ENCODE peak calls at places on chromosomes 11 and 22, in eight cellular contexts. U, B, N, T, S, K, R and W are unnamed samples.

GRCh38 chr11:82547163-82547560 is 186.5 kb downstream of the FAM181B start:
- DNase-seq in U (peak), B (no peak), N (no peak), T (no peak), S (no peak), K (no peak), R (no peak), W (no peak)

GRCh38 chr22:25919452-25919851 is 177.5 kb downstream of the MYO18B start:
- DNase-seq in U (no peak), B (no peak), N (no peak), T (no peak), S (no peak), K (no peak), R (no peak), W (peak)

GRCh38 chr11:2531277-2531986 is 86.6 kb downstream of the KCNQ1 start:
- DNase-seq in U (peak), B (peak), N (peak), T (peak), S (peak), K (peak), R (peak), W (peak)

GRCh38 chr22:30425616-30426394 is at the start of gene MTFP1:
- DNase-seq in U (peak), B (peak), N (peak), T (peak), S (peak), K (peak), R (peak), W (peak)

GRCh38 chr22:46110215-46110614 is 40.1 kb upstream of the PPARA start:
- DNase-seq in U (no peak), B (no peak), N (no peak), T (peak), S (peak), K (no peak), R (no peak), W (peak)

GRCh38 chr11:95322546-95322945 is 91.5 kb upstream of the SESN3 start:
- DNase-seq in U (no peak), B (no peak), N (no peak), T (peak), S (no peak), K (no peak), R (no peak), W (no peak)

GRCh38 chr11:130653838-130654601 is 205.6 kb downstream of the ADAMTS15 start:
- DNase-seq in U (no peak), B (no peak), N (peak), T (peak), S (peak), K (no peak), R (no peak), W (no peak)

GRCh38 chr11:43554148-43554473 is 126.4 kb upstream of the HSD17B12 start:
- DNase-seq in U (no peak), B (no peak), N (no peak), T (no peak), S (no peak), K (no peak), R (no peak), W (no peak)

GRCh38 chr11:122869622-122870021 is 12.9 kb upstream of the JHY start:
- DNase-seq in U (no peak), B (no peak), N (no peak), T (no peak), S (no peak), K (no peak), R (no peak), W (no peak)

GRCh38 chr22:25753252-25753651 is 11.3 kb downstream of the MYO18B start:
- DNase-seq in U (no peak), B (no peak), N (no peak), T (no peak), S (no peak), K (no peak), R (no peak), W (peak)

GRCh38 chr11:84817998-84818397 is 809.1 kb downstream of the DLG2 start:
- DNase-seq in U (no peak), B (peak), N (no peak), T (peak), S (peak), K (no peak), R (no peak), W (no peak)

GRCh38 chr11:77112641-77113381 is 10.2 kb downstream of the OMP start:
- DNase-seq in U (no peak), B (no peak), N (no peak), T (no peak), S (no peak), K (no peak), R (no peak), W (no peak)

GRCh38 chr11:132050577-132051180 is 680.3 kb downstream of the NTM start:
- DNase-seq in U (no peak), B (no peak), N (peak), T (no peak), S (no peak), K (no peak), R (no peak), W (no peak)

GRCh38 chr22:37287550-37287951 is 5.2 kb downstream of the CYTH4 start:
- DNase-seq in U (no peak), B (no peak), N (no peak), T (no peak), S (no peak), K (no peak), R (no peak), W (no peak)

GRCh38 chr11:1561955-1562354 is 10.1 kb downstream of the DUSP8 start:
- DNase-seq in U (no peak), B (no peak), N (no peak), T (no peak), S (no peak), K (no peak), R (no peak), W (no peak)

GRCh38 chr11:131652231-131652630 is 281.8 kb downstream of the NTM start:
- DNase-seq in U (no peak), B (no peak), N (no peak), T (no peak), S (no peak), K (no peak), R (no peak), W (no peak)

GRCh38 chr11:65571420-65571819 is 918 bp upstream of the FAM89B start:
- DNase-seq in U (no peak), B (no peak), N (no peak), T (no peak), S (no peak), K (no peak), R (no peak), W (no peak)

GRCh38 chr22:35873426-35873825 is 155.2 kb downstream of the RBFOX2 start:
- DNase-seq in U (no peak), B (no peak), N (no peak), T (no peak), S (no peak), K (no peak), R (no peak), W (no peak)

GRCh38 chr11:34564807-34565241 is 51.2 kb upstream of the ELF5 start:
- DNase-seq in U (no peak), B (no peak), N (peak), T (no peak), S (no peak), K (no peak), R (no peak), W (no peak)

GRCh38 chr11:123491241-123491640 is 61.2 kb downstream of the GRAMD1B start:
- DNase-seq in U (no peak), B (no peak), N (no peak), T (no peak), S (no peak), K (no peak), R (no peak), W (no peak)

GRCh38 chr11:47004595-47005033 is 68.1 kb downstream of the CSTPP1 start:
- DNase-seq in U (no peak), B (peak), N (no peak), T (peak), S (peak), K (peak), R (no peak), W (peak)

GRCh38 chr11:47332303-47332711 is 20.2 kb downstream of the MYBPC3 start:
- DNase-seq in U (peak), B (no peak), N (no peak), T (no peak), S (no peak), K (no peak), R (no peak), W (no peak)

GRCh38 chr22:21768435-21768834 is 32.8 kb upstream of the YPEL1 start:
- DNase-seq in U (no peak), B (no peak), N (no peak), T (no peak), S (no peak), K (no peak), R (no peak), W (no peak)

GRCh38 chr11:28738549-28738948 is 630.4 kb downstream of the METTL15 start:
- DNase-seq in U (no peak), B (no peak), N (no peak), T (no peak), S (peak), K (no peak), R (no peak), W (no peak)

GRCh38 chr11:78432956-78433355 is 15.3 kb upstream of the GAB2 start:
- DNase-seq in U (no peak), B (no peak), N (no peak), T (no peak), S (no peak), K (no peak), R (no peak), W (no peak)

GRCh38 chr11:104164028-104164520 is at the start of gene PDGFD:
- DNase-seq in U (peak), B (peak), N (peak), T (peak), S (peak), K (peak), R (peak), W (peak)

GRCh38 chr11:67504950-67505561 is at the start of gene PITPNM1:
- DNase-seq in U (peak), B (peak), N (peak), T (peak), S (peak), K (peak), R (peak), W (peak)

GRCh38 chr11:113505541-113506375 is 30.6 kb upstream of the DRD2 start:
- DNase-seq in U (peak), B (peak), N (no peak), T (peak), S (peak), K (no peak), R (no peak), W (no peak)

GRCh38 chr11:76159983-76160661 is 46.2 kb downstream of the WNT11 start:
- DNase-seq in U (no peak), B (no peak), N (no peak), T (no peak), S (no peak), K (no peak), R (no peak), W (no peak)

GRCh38 chr11:64429970-64430369 is 71.0 kb downstream of the RPS6KA4 start:
- DNase-seq in U (no peak), B (no peak), N (no peak), T (no peak), S (no peak), K (no peak), R (no peak), W (no peak)

GRCh38 chr11:64430570-64430969 is 71.6 kb downstream of the RPS6KA4 start:
- DNase-seq in U (no peak), B (no peak), N (no peak), T (no peak), S (no peak), K (no peak), R (no peak), W (no peak)

GRCh38 chr11:64428685-64429084 is 69.7 kb downstream of the RPS6KA4 start:
- DNase-seq in U (no peak), B (no peak), N (peak), T (no peak), S (no peak), K (no peak), R (no peak), W (no peak)
- H3K4me2 ChIP-seq in U (no peak), B (no peak), N (no peak), T (no peak), S (no peak), K (no peak), R (no peak), W (no peak)

GRCh38 chr22:23888615-23889401 is 5.4 kb upstream of the MIF start:
- DNase-seq in U (peak), B (peak), N (peak), T (peak), S (peak), K (no peak), R (no peak), W (no peak)
- H3K4me2 ChIP-seq in U (no peak), B (peak), N (no peak), T (peak), S (peak), K (no peak), R (no peak), W (no peak)

GRCh38 chr22:50696251-50696798 is 23.7 kb downstream of the SHANK3 start:
- DNase-seq in U (no peak), B (no peak), N (no peak), T (no peak), S (no peak), K (no peak), R (no peak), W (no peak)
- H3K4me2 ChIP-seq in U (peak), B (no peak), N (peak), T (peak), S (no peak), K (no peak), R (peak), W (no peak)

GRCh38 chr22:42742940-42743339 is 22.3 kb upstream of the A4GALT start:
- DNase-seq in U (peak), B (no peak), N (peak), T (peak), S (no peak), K (no peak), R (no peak), W (peak)

GRCh38 chr22:42747701-42748513 is 27.2 kb upstream of the A4GALT start:
- DNase-seq in U (peak), B (no peak), N (no peak), T (peak), S (no peak), K (no peak), R (no peak), W (peak)

GRCh38 chr22:42745118-42745517 is 24.4 kb upstream of the A4GALT start:
- DNase-seq in U (no peak), B (peak), N (no peak), T (peak), S (no peak), K (no peak), R (no peak), W (no peak)

DNA sequence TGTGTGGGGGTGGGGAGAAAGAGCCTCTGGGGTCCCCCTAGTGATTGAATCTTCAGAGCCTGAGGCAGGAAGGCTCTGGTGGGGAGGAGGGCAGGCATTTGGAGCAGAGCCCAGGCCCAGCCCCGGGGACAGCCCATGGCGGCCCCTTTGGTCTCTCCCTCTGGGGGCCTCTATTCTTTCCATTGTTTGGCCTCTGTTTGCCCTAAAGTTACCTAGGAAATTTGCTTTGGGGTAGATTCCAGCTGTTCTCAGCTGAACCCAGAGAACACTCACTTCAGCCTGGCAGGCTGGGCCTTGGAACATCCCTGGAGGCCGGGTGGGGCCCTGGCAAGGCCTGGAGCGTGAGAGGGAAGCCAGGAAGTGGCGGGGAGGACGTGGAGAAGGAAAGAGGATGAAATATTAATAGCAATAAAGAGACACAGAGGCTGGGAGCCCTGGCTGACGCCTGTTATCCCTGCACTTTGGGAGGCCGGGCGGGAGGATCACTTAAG is 22.9 kb upstream of the A4GALT start:
- DNase-seq in U (peak), B (no peak), N (peak), T (peak), S (no peak), K (no peak), R (no peak), W (no peak)
- H3K4me2 ChIP-seq in U (peak), B (no peak), N (no peak), T (peak), S (no peak), K (peak), R (peak), W (no peak)

DNA sequence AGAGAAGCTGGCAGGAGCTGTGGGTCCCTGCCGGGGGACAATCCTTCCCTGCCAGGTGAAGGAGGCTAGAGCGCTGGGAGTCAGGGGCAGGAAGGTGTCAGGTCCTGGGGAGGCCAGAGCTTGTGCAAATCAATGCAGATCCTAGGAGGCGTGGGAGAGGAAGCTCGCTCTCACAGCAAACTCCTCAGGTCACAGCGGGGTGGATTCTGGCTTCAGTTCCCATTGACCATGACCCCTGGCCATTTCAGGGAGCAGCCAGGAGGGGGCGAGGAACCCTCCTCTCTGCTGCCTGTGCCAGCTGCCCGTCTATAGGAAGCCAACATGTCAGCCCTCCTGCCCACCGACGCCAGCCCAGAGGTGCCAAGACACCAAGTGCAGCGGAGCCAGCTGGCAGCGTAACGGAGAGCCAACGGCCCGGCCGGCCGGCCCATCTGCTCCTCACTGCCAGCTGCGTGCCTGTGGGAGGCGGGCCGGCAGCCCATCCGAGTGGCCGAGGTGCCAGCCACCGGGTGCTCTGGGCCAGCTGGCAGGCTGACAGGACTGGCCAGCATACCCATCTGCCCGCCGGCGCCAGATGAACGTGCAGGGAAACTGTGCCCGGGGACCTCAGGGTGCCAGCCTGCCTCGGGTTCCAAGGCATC is 374.9 kb downstream of the MIAT start:
- DNase-seq in U (peak), B (no peak), N (peak), T (peak), S (no peak), K (no peak), R (no peak), W (peak)
- H3K4me2 ChIP-seq in U (no peak), B (no peak), N (peak), T (no peak), S (no peak), K (no peak), R (no peak), W (no peak)

DNA sequence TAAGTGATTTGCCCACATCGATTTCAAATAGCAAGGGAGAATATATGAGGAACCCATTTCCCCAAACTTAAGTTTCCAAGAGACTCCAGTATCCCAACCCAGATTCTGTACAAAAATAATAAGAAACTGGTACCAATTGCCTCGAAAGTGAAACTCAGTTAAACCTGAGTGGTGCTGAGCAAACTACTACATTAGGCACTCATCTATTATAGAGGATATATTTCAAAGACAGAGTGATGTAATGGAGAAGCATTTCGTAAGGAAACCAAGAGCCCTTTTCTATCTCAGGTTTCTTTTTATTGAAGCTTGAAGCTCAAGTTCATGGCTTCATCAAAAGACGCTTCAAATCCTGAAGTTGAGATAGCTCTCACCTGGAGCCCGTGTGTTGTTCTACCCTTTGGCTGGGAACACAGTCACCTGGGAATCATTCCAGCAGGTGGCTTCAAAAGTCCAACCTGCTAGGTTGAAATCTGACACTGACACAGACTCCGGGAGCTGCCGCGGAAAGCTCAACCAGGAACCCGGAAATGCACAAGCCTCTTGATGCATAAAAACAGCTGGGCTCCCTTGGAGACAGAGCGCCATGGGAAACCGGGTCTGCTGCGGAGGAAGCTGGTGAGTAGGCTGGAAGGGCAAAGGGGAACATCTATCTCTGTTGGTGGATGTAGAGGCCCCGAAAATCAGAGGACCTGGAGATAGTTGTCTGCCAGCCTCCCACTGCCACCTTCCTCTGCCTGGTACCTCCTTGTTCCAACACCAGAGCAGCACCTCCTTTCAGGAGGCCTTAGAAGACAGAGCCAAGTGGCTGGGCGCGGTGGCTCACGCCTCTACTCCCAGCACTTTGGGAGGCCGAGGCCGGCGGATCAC is at the start of gene C11orf52:
- DNase-seq in U (peak), B (no peak), N (peak), T (peak), S (peak), K (no peak), R (no peak), W (no peak)
- H3K4me2 ChIP-seq in U (peak), B (no peak), N (peak), T (peak), S (peak), K (no peak), R (peak), W (no peak)

DNA sequence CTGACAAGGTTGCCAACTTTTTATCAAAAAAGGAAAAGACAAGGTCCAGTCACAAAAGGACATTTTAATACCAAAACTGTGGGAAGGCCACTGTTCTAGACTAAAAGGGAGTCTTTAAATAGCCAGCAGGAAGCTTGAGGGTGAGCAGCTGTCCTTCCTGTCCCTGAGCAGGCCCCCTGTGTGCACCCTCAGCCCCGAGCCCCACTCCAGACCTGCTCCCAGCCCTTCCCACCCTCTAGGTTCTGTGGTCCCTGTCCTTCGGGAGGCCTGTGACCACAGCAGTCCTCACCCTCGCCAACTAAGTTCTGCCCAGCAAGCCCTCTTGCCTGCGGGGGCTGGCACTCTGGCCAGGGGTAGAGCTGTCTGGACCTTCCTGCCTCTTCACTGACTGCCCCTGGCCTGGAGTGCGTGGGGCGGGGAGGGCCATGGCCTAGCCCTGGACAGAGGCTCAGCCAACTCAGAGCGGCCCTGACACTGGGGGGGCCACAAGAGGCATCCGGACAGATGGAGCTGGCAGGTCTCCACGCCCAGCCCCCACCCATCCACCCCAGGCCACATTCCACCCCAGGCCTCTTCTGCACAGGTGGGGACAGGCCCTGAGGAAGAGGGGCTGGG is 1.6 kb upstream of the PLXNB2 start:
- DNase-seq in U (no peak), B (no peak), N (no peak), T (no peak), S (no peak), K (no peak), R (no peak), W (no peak)
- H3K4me2 ChIP-seq in U (no peak), B (no peak), N (no peak), T (no peak), S (no peak), K (peak), R (no peak), W (no peak)